ENCODE peak calls at places on chromosome 22, in six cellular contexts. E is Peyer's patch; J is BE2C; T is BJ; P is upper lobe of right lung; V is CD8-positive, alpha-beta T cell. F is an unnamed sample.

GRCh38 chr22:40487663-40488249 is 117.4 kb downstream of the SGSM3 start:
- DNase-seq in J (no peak), P (no peak), E (no peak), V (no peak), T (no peak), F (no peak)

GRCh38 chr22:27828214-27828587 is 26.6 kb upstream of the MN1 start:
- DNase-seq in T (no peak), J (no peak), E (no peak), P (no peak), V (no peak), F (no peak)

GRCh38 chr22:27679722-27680488 is 121.7 kb downstream of the MN1 start:
- DNase-seq in T (no peak), P (no peak), J (no peak), E (no peak), V (no peak), F (no peak)

GRCh38 chr22:29567338-29567737 is 13.6 kb downstream of the NIPSNAP1 start:
- DNase-seq in J (no peak), P (no peak), E (no peak), T (no peak), V (no peak), F (no peak)

GRCh38 chr22:24175160-24175808 is 6.0 kb upstream of the SUSD2 start:
- DNase-seq in V (peak; percentile 74), E (peak; percentile 87), P (peak; percentile 90), J (peak; percentile 90), T (no peak), F (no peak)

GRCh38 chr22:47888807-47889206 is 1126.4 kb downstream of the TBC1D22A start:
- DNase-seq in T (no peak), P (no peak), V (no peak), J (no peak), E (no peak), F (no peak)

GRCh38 chr22:40414838-40415505 is 44.6 kb downstream of the SGSM3 start:
- DNase-seq in J (no peak), E (peak; percentile 79), P (no peak), T (no peak), V (no peak), F (no peak)

GRCh38 chr22:41833369-41834004 is 582 bp downstream of the SREBF2 start:
- DNase-seq in T (no peak), V (peak; percentile 49), J (peak; percentile 51), P (peak; percentile 81), E (peak; percentile 73), F (no peak)

GRCh38 chr22:30804626-30805025 is 110.0 kb downstream of the OSBP2 start:
- DNase-seq in J (no peak), P (no peak), E (no peak), T (no peak), V (no peak), F (no peak)

GRCh38 chr22:45422237-45422983 is 8.9 kb downstream of the RIBC2 start:
- DNase-seq in V (no peak), E (no peak), T (no peak), J (no peak), P (peak; percentile 39), F (no peak)

DNA sequence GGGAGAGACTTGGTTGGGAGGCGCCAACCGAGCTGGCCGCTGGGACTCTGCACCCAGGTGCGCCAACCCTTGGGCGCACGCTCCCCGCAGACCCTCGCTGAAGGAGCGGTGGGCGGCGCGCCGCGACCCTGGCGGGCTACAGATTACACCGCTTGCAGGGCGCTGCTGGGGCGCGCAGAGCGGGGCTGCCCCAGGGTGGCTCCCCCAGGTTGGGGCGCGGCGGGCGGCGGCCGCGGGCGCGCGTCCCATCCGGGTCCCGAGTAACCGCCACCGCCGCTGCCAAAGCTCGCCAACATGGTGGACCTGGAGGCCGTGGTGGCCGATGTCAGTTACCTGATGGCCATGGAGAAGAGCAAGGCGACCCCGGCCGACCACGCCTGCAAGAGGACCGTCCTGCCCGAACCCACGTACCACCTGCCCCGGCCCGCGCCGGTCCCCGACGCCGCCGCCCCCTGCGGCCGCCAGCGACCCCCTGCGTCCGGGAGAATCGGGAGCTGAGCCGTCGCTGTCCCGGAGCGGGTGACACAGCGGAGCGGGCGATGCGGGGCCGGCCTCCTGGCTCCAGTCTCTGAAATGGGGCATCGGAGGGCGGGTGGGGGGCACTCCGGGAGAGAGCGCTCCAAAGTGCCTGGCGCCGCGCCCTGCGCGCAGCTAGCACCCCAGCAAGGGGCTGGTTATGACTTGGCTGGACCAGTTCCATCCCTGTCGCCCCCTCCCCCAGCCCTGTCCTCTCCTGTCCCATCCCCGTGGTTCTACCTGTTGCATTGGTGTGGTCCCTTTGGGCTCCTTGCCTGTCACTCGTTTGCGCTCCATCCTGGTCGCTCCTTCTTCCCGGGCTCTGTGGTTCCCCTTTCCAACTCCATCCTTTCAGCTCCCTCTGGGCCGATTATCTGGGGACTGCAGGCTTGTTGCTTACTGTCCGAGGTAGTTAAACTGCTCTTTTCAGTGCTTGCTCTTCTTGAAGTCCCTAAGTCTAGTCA is 143.3 kb upstream of the GRK3 start:
- DNase-seq in T (no peak), P (no peak), J (peak; percentile 43), V (no peak), E (no peak), F (no peak)
- H3K4me3 ChIP-seq in T (no peak overlapping the region), P (peak overlapping the region; percentile 33), J (peak overlapping the region; percentile 68), V (no peak overlapping the region), E (no peak overlapping the region), F (no peak overlapping the region)

GRCh38 chr22:46845281-46846153 is 83.1 kb downstream of the TBC1D22A start:
- DNase-seq in T (no peak), J (no peak), E (peak; percentile 36), P (no peak), V (no peak), F (no peak)
- H3K4me3 ChIP-seq in T (no peak overlapping the region), J (no peak overlapping the region), E (no peak overlapping the region), P (peak overlapping the region; percentile 9), V (no peak overlapping the region), F (no peak overlapping the region)

DNA sequence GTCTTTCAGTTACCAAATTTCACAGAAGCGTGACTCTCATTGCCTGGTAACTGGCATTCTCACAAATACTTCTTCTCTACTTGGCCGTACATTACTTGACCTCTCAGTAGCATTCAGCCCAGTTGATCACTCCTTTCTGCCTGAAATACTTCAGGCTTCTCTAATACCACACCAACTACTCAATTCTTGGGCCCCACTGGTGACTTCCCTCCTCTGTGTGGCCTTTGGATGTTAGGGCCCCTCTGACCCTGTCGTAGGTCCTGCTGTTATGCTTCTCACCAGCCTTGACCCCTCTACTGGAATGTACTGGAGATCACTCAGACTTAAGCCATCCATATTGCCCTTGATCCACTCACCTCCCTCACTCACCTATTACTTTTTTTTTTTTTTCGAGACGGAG is 2.2 kb upstream of the EFCAB6 start:
- DNase-seq in V (no peak), E (no peak), P (no peak), J (no peak), T (no peak), F (no peak)
- H3K4me3 ChIP-seq in V (no peak overlapping the region), E (no peak overlapping the region), P (no peak overlapping the region), J (no peak overlapping the region), T (no peak overlapping the region), F (no peak overlapping the region)

GRCh38 chr22:37417737-37418348 is 9.4 kb downstream of the ELFN2 start:
- DNase-seq in V (no peak), E (no peak), T (no peak), J (no peak), P (no peak), F (no peak)
- H3K4me3 ChIP-seq in V (no peak overlapping the region), E (no peak overlapping the region), T (no peak overlapping the region), J (no peak overlapping the region), P (no peak overlapping the region), F (no peak overlapping the region)

DNA sequence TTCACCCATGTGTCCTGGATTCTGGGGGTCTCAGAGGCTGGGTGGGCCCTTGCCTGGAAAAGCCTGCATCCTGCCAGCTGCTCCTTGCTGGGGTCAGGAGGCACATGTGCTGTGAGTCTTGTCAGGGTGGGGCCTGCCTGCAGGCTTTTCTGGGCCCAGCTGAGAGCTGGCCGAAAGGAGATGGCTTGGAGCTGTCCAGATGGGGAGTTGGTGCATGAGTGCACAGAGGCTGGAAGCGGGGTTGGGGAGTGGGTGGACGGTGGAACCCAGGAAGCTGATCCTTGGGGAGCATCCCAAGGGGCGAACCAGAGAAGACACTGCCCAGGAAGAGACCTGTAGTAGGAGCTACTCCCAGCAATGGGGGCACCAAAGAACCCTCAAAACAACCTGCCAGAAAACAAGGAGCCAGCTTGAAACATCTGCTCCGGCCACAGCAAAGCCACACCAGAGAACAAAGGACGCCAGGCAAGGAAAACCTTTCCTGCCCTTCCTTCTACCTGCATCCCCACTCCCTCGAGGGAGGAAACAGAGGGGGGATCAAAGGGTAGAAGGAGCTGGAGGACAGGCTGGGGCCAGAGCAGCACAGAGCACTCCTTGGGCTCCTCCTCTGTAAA is 8.2 kb upstream of the KCTD17 start:
- DNase-seq in T (no peak), V (no peak), E (no peak), J (no peak), P (no peak), F (no peak)
- H3K4me3 ChIP-seq in T (no peak overlapping the region), V (no peak overlapping the region), E (no peak overlapping the region), J (no peak overlapping the region), P (no peak overlapping the region), F (no peak overlapping the region)

GRCh38 chr22:42856865-42857704 is at the start of gene ARFGAP3:
- DNase-seq in V (peak; percentile 96), E (peak; percentile 97), T (peak; percentile 48), P (peak; percentile 98), J (peak; percentile 97), F (peak; percentile 61)

GRCh38 chr22:42856179-42856864 is 751 bp downstream of the ARFGAP3 start:
- DNase-seq in T (no peak), V (peak; percentile 57), E (peak; percentile 83), P (peak; percentile 85), J (no peak), F (no peak)

GRCh38 chr22:42855726-42856125 is 1.3 kb downstream of the ARFGAP3 start:
- DNase-seq in J (no peak), T (no peak), E (no peak), V (no peak), P (no peak), F (no peak)

GRCh38 chr22:42857845-42858481 is 890 bp upstream of the ARFGAP3 start:
- DNase-seq in V (no peak), T (no peak), J (no peak), P (no peak), E (no peak), F (no peak)

DNA sequence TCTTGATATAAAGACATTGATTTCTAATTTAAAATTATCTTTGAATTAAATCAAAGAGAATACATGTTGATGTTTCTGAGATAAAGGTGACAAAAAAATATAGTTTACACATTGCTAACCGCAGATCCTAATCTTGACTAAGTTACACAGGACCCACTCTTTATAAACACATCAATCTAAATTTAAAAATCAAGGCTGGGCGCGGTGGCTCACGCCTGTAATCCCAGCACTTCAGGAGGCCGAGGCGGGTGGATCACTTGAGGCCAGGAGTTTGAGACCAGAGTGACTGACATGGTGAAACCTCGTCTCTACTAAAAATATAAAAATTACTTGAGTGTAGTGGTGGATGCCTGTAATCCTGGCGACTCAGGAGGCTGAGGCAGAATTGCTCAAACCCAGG is 1.9 kb downstream of the ARFGAP3 start:
- DNase-seq in T (no peak), V (no peak), E (no peak), P (no peak), J (no peak), F (no peak)
- H3K4me3 ChIP-seq in T (no peak overlapping the region), V (no peak overlapping the region), E (no peak overlapping the region), P (peak overlapping the region; percentile 82), J (no peak overlapping the region), F (peak overlapping the region; percentile 78)

GRCh38 chr22:49360746-49361145 is 466.9 kb downstream of the BRD1 start:
- DNase-seq in V (no peak), J (no peak), P (no peak), E (no peak), T (no peak), F (no peak)
- H3K4me3 ChIP-seq in V (no peak overlapping the region), J (no peak overlapping the region), P (no peak overlapping the region), E (no peak overlapping the region), T (no peak overlapping the region), F (no peak overlapping the region)